ENCODE peak calls at places on chromosomes 13 and 19, in ten cellular contexts. E is stomach; K is anterior cingulate cortex; D is fibroblast of lung; U is heart right ventricle; R is right cardiac atrium; C is activated naive CD8-positive, alpha-beta T cell treated with anti-CD3 and anti-CD28 coated beads for 36 hours; J is GM19239; N is brain microvascular endothelial cell; T is GM12865. A is an unnamed sample.

GRCh38 chr13:71464673-71465072 is 402.3 kb downstream of the DACH1 start:
- DNase-seq in R (no peak), U (no peak), C (no peak), K (no peak), N (no peak), J (no peak), D (peak; percentile 11), E (no peak), T (no peak), A (no peak)

GRCh38 chr13:103517066-103517767 is 451.0 kb upstream of the SLC10A2 start:
- DNase-seq in R (no peak), N (no peak), K (no peak), C (no peak), E (no peak), T (no peak), U (no peak), D (peak; percentile 2), J (peak; percentile 14), A (no peak)

GRCh38 chr13:113971471-113972231 is 2.2 kb downstream of the C13orf46 start:
- DNase-seq in D (no peak), N (no peak), J (no peak), E (no peak), R (peak; percentile 37), K (no peak), T (no peak), C (no peak), U (no peak), A (no peak)

GRCh38 chr19:48444129-48444932 is 1.5 kb upstream of the GRWD1 start:
- DNase-seq in N (no peak), R (peak; percentile 70), D (no peak), K (no peak), E (no peak), J (no peak), C (no peak), T (no peak), U (no peak), A (no peak)

GRCh38 chr19:14555918-14556661 is 15.8 kb downstream of the NDUFB7 start:
- DNase-seq in J (no peak), D (no peak), T (no peak), U (no peak), N (peak; percentile 65), E (no peak), K (no peak), C (no peak), R (no peak), A (no peak)

GRCh38 chr13:94712812-94713555 is 639 bp upstream of the SOX21 start:
- DNase-seq in U (no peak), T (peak; percentile 20), C (no peak), K (peak; percentile 63), D (peak; percentile 59), J (no peak), E (peak; percentile 78), N (no peak), R (peak; percentile 60), A (peak; percentile 49)

GRCh38 chr13:30738946-30739528 is 3.7 kb downstream of the ALOX5AP start:
- DNase-seq in D (no peak), J (no peak), T (no peak), N (no peak), E (no peak), U (no peak), K (no peak), C (no peak), R (no peak), A (no peak)

GRCh38 chr19:18329035-18329376 is 6.1 kb upstream of the LSM4 start:
- DNase-seq in D (no peak), K (no peak), J (no peak), R (no peak), N (no peak), T (no peak), U (no peak), E (no peak), C (no peak), A (no peak)

GRCh38 chr13:96898212-96898611 is 96.1 kb downstream of the OXGR1 start:
- DNase-seq in U (no peak), N (peak; percentile 41), K (no peak), T (no peak), D (no peak), C (no peak), J (no peak), R (no peak), E (no peak), A (no peak)

GRCh38 chr19:13478576-13478975 is 27.7 kb downstream of the CACNA1A start:
- DNase-seq in D (no peak), C (no peak), E (no peak), U (no peak), T (no peak), N (no peak), K (no peak), J (no peak), R (no peak), A (no peak)

GRCh38 chr13:72530471-72530870 is 197.0 kb downstream of the MZT1 start:
- DNase-seq in N (peak; percentile 83), R (no peak), C (no peak), E (no peak), D (no peak), T (no peak), U (no peak), J (no peak), K (no peak), A (no peak)

GRCh38 chr13:39836038-39836437 is 180.6 kb downstream of the COG6 start:
- DNase-seq in C (no peak), K (no peak), R (no peak), E (no peak), T (peak; percentile 53), U (no peak), J (no peak), D (no peak), N (no peak), A (no peak)

GRCh38 chr13:23845309-23845708 is 43.9 kb downstream of the MIPEP start:
- DNase-seq in D (no peak), E (no peak), U (no peak), R (no peak), K (no peak), J (no peak), N (no peak), T (peak; percentile 23), C (no peak), A (no peak)

GRCh38 chr13:23849670-23850069 is 39.5 kb downstream of the MIPEP start:
- DNase-seq in K (no peak), R (no peak), N (no peak), U (no peak), C (no peak), D (no peak), T (no peak), J (no peak), E (no peak), A (no peak)

GRCh38 chr19:53868892-53869804 is 1.5 kb downstream of the MYADM start:
- DNase-seq in K (peak; percentile 77), E (peak; percentile 90), D (peak; percentile 88), N (peak; percentile 94), J (peak; percentile 84), R (peak; percentile 96), U (peak; percentile 92), T (peak; percentile 22), C (peak; percentile 89), A (peak; percentile 93)

GRCh38 chr19:3119782-3120380 is 16.0 kb upstream of the GNA15 start:
- DNase-seq in U (no peak), T (no peak), K (no peak), N (no peak), D (no peak), J (no peak), C (no peak), R (peak; percentile 65), E (no peak), A (no peak)

GRCh38 chr19:30667746-30668145 is 295.6 kb downstream of the ZNF536 start:
- DNase-seq in D (no peak), C (no peak), K (no peak), R (no peak), E (no peak), N (no peak), U (no peak), T (no peak), J (no peak), A (no peak)

GRCh38 chr13:72399351-72399750 is 328.1 kb downstream of the MZT1 start:
- DNase-seq in N (no peak), T (no peak), R (no peak), J (no peak), C (no peak), U (no peak), K (no peak), E (no peak), D (no peak), A (no peak)

GRCh38 chr19:42544146-42544545 is 15.9 kb upstream of the CEACAM1 start:
- DNase-seq in J (no peak), K (no peak), R (no peak), T (no peak), U (no peak), C (no peak), E (no peak), D (no peak), N (no peak), A (no peak)

GRCh38 chr19:33914599-33914998 is 117.9 kb downstream of the KCTD15 start:
- DNase-seq in R (no peak), U (no peak), E (no peak), J (no peak), T (no peak), C (no peak), N (no peak), D (no peak), K (no peak), A (no peak)

GRCh38 chr13:46896346-46897138 is at the start of gene HTR2A:
- DNase-seq in R (peak; percentile 66), U (no peak), K (peak; percentile 41), J (no peak), N (peak; percentile 19), C (no peak), D (peak; percentile 48), E (peak; percentile 33), T (peak; percentile 5), A (peak; percentile 17)

GRCh38 chr19:10612515-10613119 is 12.7 kb upstream of the SLC44A2 start:
- DNase-seq in E (peak; percentile 96), C (no peak), D (peak; percentile 19), J (no peak), R (peak; percentile 94), K (peak; percentile 70), N (no peak), T (no peak), U (peak; percentile 86), A (no peak)

GRCh38 chr19:32671883-32672282 is 3.1 kb downstream of the ANKRD27 start:
- DNase-seq in K (no peak), C (no peak), R (no peak), U (no peak), N (no peak), T (no peak), E (no peak), D (no peak), J (no peak), A (no peak)

GRCh38 chr13:103757361-103757760 is 691.1 kb upstream of the SLC10A2 start:
- DNase-seq in U (no peak), C (no peak), D (no peak), R (no peak), K (no peak), J (no peak), N (no peak), T (no peak), E (no peak), A (no peak)

GRCh38 chr19:36939153-36939552 is 23.0 kb downstream of the ZNF568 start:
- DNase-seq in K (no peak), D (no peak), E (no peak), U (no peak), R (no peak), N (no peak), T (no peak), J (no peak), C (no peak), A (no peak)

GRCh38 chr13:27536361-27537101 is 83.8 kb downstream of the LNX2 start:
- DNase-seq in N (no peak), U (no peak), D (no peak), T (no peak), J (no peak), R (no peak), E (no peak), C (no peak), K (no peak), A (no peak)

GRCh38 chr19:2524840-2525723 is 49.2 kb downstream of the GADD45B start:
- DNase-seq in D (peak; percentile 43), J (no peak), N (peak; percentile 82), T (no peak), E (peak; percentile 40), U (no peak), R (peak; percentile 69), K (peak; percentile 24), C (no peak), A (peak; percentile 96)

GRCh38 chr13:97122381-97122996 is 99.6 kb upstream of the MBNL2 start:
- DNase-seq in N (peak; percentile 77), K (no peak), R (no peak), C (no peak), J (no peak), U (no peak), T (no peak), D (peak; percentile 66), E (no peak), A (peak; percentile 42)

A was measured in Daoy.